ENCODE peak calls at places on chromosome 13, in seven cellular contexts. One of them, this sample, is unnamed.

GRCh38 chr13:112061367-112062046 is 5.4 kb upstream of the SOX1 start:
- DNase-seq in AG09309: no peak
- DNase-seq in BJ: no peak
- DNase-seq in brain microvascular endothelial cell: no peak
- DNase-seq in AG04450: no peak
- DNase-seq in AG04449: no peak
- DNase-seq in fibroblast of the aortic adventitia: no peak
- DNase-seq in this sample: no peak

GRCh38 chr13:85828094-85828684 is 29.0 kb upstream of the SLITRK6 start:
- DNase-seq in AG04449: no peak
- DNase-seq in AG04450: peak; percentile 2
- DNase-seq in BJ: no peak
- DNase-seq in AG09309: no peak
- DNase-seq in fibroblast of the aortic adventitia: peak; percentile 36
- DNase-seq in brain microvascular endothelial cell: peak; percentile 6
- DNase-seq in this sample: no peak

GRCh38 chr13:36783883-36784282 is 35.1 kb upstream of the RFXAP start:
- DNase-seq in fibroblast of the aortic adventitia: no peak
- DNase-seq in AG04450: no peak
- DNase-seq in BJ: no peak
- DNase-seq in brain microvascular endothelial cell: no peak
- DNase-seq in AG09309: no peak
- DNase-seq in AG04449: no peak
- DNase-seq in this sample: no peak

GRCh38 chr13:65339236-65339635 is 1890.9 kb downstream of the PCDH9 start:
- DNase-seq in brain microvascular endothelial cell: peak; percentile 22
- DNase-seq in AG09309: no peak
- DNase-seq in fibroblast of the aortic adventitia: no peak
- DNase-seq in AG04450: peak; percentile 11
- DNase-seq in AG04449: no peak
- DNase-seq in BJ: no peak
- DNase-seq in this sample: no peak

GRCh38 chr13:22926176-22927007 is 254.4 kb upstream of the SGCG start:
- DNase-seq in brain microvascular endothelial cell: no peak
- DNase-seq in fibroblast of the aortic adventitia: peak; percentile 22
- DNase-seq in AG04449: no peak
- DNase-seq in AG09309: no peak
- DNase-seq in BJ: peak; percentile 3
- DNase-seq in AG04450: no peak
- DNase-seq in this sample: no peak

GRCh38 chr13:41558781-41559560 is 101.6 kb downstream of the RGCC start:
- DNase-seq in AG04450: no peak
- DNase-seq in brain microvascular endothelial cell: no peak
- DNase-seq in fibroblast of the aortic adventitia: no peak
- DNase-seq in AG09309: no peak
- DNase-seq in AG04449: no peak
- DNase-seq in BJ: no peak
- DNase-seq in this sample: no peak

GRCh38 chr13:21048901-21049655 is 12.3 kb downstream of the LATS2 start:
- DNase-seq in BJ: no peak
- DNase-seq in AG04449: no peak
- DNase-seq in fibroblast of the aortic adventitia: no peak
- DNase-seq in brain microvascular endothelial cell: no peak
- DNase-seq in AG09309: no peak
- DNase-seq in AG04450: no peak
- DNase-seq in this sample: no peak

GRCh38 chr13:35954207-35954560 is 177.0 kb downstream of the DCLK1 start:
- DNase-seq in AG04450: no peak
- DNase-seq in AG09309: no peak
- DNase-seq in brain microvascular endothelial cell: no peak
- DNase-seq in BJ: no peak
- DNase-seq in AG04449: no peak
- DNase-seq in fibroblast of the aortic adventitia: peak; percentile 37
- DNase-seq in this sample: no peak

GRCh38 chr13:101399365-101399764 is 16.9 kb downstream of the NALCN start:
- DNase-seq in AG04450: no peak
- DNase-seq in BJ: no peak
- DNase-seq in fibroblast of the aortic adventitia: no peak
- DNase-seq in brain microvascular endothelial cell: peak; percentile 27
- DNase-seq in AG09309: no peak
- DNase-seq in AG04449: no peak
- DNase-seq in this sample: no peak

GRCh38 chr13:23561261-23561660 is 9.0 kb upstream of the TNFRSF19 start:
- DNase-seq in AG04450: no peak
- DNase-seq in brain microvascular endothelial cell: no peak
- DNase-seq in AG09309: no peak
- DNase-seq in AG04449: no peak
- DNase-seq in fibroblast of the aortic adventitia: no peak
- DNase-seq in BJ: no peak
- DNase-seq in this sample: no peak

GRCh38 chr13:41883147-41883546 is 77.8 kb downstream of the VWA8 start:
- DNase-seq in AG04450: no peak
- DNase-seq in BJ: no peak
- DNase-seq in AG09309: no peak
- DNase-seq in fibroblast of the aortic adventitia: no peak
- DNase-seq in AG04449: no peak
- DNase-seq in brain microvascular endothelial cell: no peak
- DNase-seq in this sample: no peak

GRCh38 chr13:26457212-26457611 is 100.3 kb upstream of the WASF3 start:
- DNase-seq in brain microvascular endothelial cell: no peak
- DNase-seq in AG09309: no peak
- DNase-seq in AG04449: no peak
- DNase-seq in AG04450: no peak
- DNase-seq in BJ: no peak
- DNase-seq in fibroblast of the aortic adventitia: no peak
- DNase-seq in this sample: no peak

GRCh38 chr13:52926971-52927370 is 78.5 kb upstream of the PCDH8 start:
- DNase-seq in brain microvascular endothelial cell: no peak
- DNase-seq in AG04450: no peak
- DNase-seq in AG09309: no peak
- DNase-seq in AG04449: no peak
- DNase-seq in BJ: no peak
- DNase-seq in fibroblast of the aortic adventitia: no peak
- DNase-seq in this sample: no peak

GRCh38 chr13:90375851-90376250 is 971.6 kb upstream of the MIR17HG start:
- DNase-seq in fibroblast of the aortic adventitia: peak; percentile 5
- DNase-seq in brain microvascular endothelial cell: peak; percentile 24
- DNase-seq in AG04450: no peak
- DNase-seq in AG04449: no peak
- DNase-seq in AG09309: no peak
- DNase-seq in BJ: no peak
- DNase-seq in this sample: peak; percentile 3

GRCh38 chr13:47594833-47595232 is 406.2 kb downstream of the SUCLA2 start:
- DNase-seq in AG09309: no peak
- DNase-seq in brain microvascular endothelial cell: peak; percentile 16
- DNase-seq in AG04449: no peak
- DNase-seq in BJ: no peak
- DNase-seq in AG04450: no peak
- DNase-seq in fibroblast of the aortic adventitia: no peak
- DNase-seq in this sample: no peak

GRCh38 chr13:64684685-64685431 is 2545.3 kb downstream of the PCDH9 start:
- DNase-seq in AG04450: no peak
- DNase-seq in AG09309: no peak
- DNase-seq in brain microvascular endothelial cell: peak; percentile 25
- DNase-seq in BJ: no peak
- DNase-seq in AG04449: no peak
- DNase-seq in fibroblast of the aortic adventitia: peak; percentile 78
- DNase-seq in this sample: no peak

GRCh38 chr13:99389520-99390304 is 82.5 kb upstream of the GPR183 start:
- DNase-seq in AG04450: no peak
- DNase-seq in AG09309: no peak
- DNase-seq in AG04449: no peak
- DNase-seq in BJ: no peak
- DNase-seq in fibroblast of the aortic adventitia: no peak
- DNase-seq in brain microvascular endothelial cell: no peak
- DNase-seq in this sample: no peak

DNA sequence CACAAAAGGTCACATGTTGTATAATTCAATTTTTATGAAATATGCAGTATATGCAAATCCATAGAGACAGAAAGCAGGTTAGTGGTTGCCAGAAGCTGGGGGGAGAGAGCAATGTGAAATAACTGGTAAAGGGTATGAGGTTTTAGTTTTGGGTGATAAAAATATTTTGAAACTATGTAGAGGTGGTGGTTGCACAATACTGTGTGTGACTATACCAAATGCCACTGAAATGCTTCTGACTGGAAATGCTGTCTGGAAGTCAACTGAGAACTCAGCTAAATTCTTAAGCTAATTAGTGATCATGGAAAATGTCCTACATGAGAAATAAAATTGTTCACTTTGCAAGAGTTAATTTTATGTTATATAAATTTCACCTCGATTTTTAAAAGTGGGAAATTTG is 65.3 kb upstream of the RXFP2 start:
- DNase-seq in BJ: no peak
- DNase-seq in AG09309: peak; percentile 14
- DNase-seq in fibroblast of the aortic adventitia: peak; percentile 56
- DNase-seq in brain microvascular endothelial cell: no peak
- DNase-seq in AG04449: no peak
- DNase-seq in AG04450: no peak
- DNase-seq in this sample: no peak
- H3K4me3 ChIP-seq in BJ: no peak overlapping the region
- H3K4me3 ChIP-seq in AG09309: no peak overlapping the region
- H3K4me3 ChIP-seq in fibroblast of the aortic adventitia: no peak overlapping the region
- H3K4me3 ChIP-seq in brain microvascular endothelial cell: no peak overlapping the region
- H3K4me3 ChIP-seq in AG04449: no peak overlapping the region
- H3K4me3 ChIP-seq in AG04450: no peak overlapping the region
- H3K4me3 ChIP-seq in this sample: no peak overlapping the region

GRCh38 chr13:60959427-60959826 is 456.2 kb downstream of the PCDH20 start:
- DNase-seq in AG09309: no peak
- DNase-seq in brain microvascular endothelial cell: no peak
- DNase-seq in BJ: no peak
- DNase-seq in AG04449: no peak
- DNase-seq in fibroblast of the aortic adventitia: no peak
- DNase-seq in AG04450: no peak
- DNase-seq in this sample: no peak

DNA sequence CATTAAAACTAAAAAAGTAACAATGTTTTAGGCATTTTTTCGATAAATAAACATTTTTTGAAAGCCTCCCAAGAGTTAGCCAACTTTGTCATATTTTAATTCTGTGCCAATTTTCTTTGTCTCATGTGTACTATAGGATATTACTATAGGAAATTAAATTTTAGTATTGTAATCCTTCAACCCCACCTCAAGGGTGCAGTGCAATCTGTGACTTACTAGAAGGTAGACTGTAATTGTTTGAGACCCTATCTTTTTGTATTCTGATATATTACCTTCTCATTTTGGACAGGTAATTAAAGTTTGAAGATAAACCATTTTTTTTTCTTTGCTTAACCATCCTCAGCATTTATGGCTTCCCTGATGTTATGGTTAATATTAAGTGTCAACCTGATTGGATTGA is 457.8 kb downstream of the PCDH20 start:
- DNase-seq in AG04450: no peak
- DNase-seq in BJ: no peak
- DNase-seq in brain microvascular endothelial cell: no peak
- DNase-seq in fibroblast of the aortic adventitia: no peak
- DNase-seq in AG09309: no peak
- DNase-seq in AG04449: no peak
- DNase-seq in this sample: no peak
- TF ChIP-seq CTCF in AG04450: no peak
- TF ChIP-seq CTCF in BJ: no peak
- TF ChIP-seq CTCF in brain microvascular endothelial cell: no peak
- TF ChIP-seq CTCF in fibroblast of the aortic adventitia: no peak
- TF ChIP-seq CTCF in AG09309: no peak
- TF ChIP-seq CTCF in AG04449: no peak
- TF ChIP-seq CTCF in this sample: no peak

DNA sequence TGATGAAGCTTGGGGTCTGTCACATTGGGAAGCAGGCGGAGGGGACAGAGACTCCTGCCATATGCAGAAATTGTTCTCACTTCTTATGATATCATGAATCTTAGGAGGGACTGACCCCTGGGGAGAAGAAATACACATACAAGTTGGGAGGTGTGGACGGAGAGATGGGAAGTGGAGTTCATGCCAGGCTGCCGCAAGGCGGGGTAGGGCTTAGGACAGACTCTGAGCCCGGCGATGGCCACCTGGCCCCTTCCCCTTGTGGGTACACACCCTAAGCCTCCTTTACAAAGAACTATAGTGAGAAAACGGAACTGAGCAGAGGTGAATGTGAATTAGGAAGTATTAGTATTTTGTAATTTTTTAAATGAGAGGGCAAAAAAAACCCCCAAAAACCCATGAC is 177.0 kb upstream of the IRS2 start:
- DNase-seq in AG04450: no peak
- DNase-seq in brain microvascular endothelial cell: no peak
- DNase-seq in fibroblast of the aortic adventitia: no peak
- DNase-seq in AG04449: no peak
- DNase-seq in AG09309: no peak
- DNase-seq in BJ: no peak
- DNase-seq in this sample: no peak
- H3K4me3 ChIP-seq in AG04450: no peak overlapping the region
- H3K4me3 ChIP-seq in brain microvascular endothelial cell: no peak overlapping the region
- H3K4me3 ChIP-seq in fibroblast of the aortic adventitia: no peak overlapping the region
- H3K4me3 ChIP-seq in AG04449: no peak overlapping the region
- H3K4me3 ChIP-seq in AG09309: no peak overlapping the region
- H3K4me3 ChIP-seq in BJ: no peak overlapping the region
- H3K4me3 ChIP-seq in this sample: no peak overlapping the region

GRCh38 chr13:45314822-45315221 is 26.2 kb downstream of the TPT1 start:
- DNase-seq in AG09309: no peak
- DNase-seq in fibroblast of the aortic adventitia: no peak
- DNase-seq in AG04449: no peak
- DNase-seq in BJ: no peak
- DNase-seq in AG04450: no peak
- DNase-seq in brain microvascular endothelial cell: no peak
- DNase-seq in this sample: no peak

GRCh38 chr13:45316996-45317395 is 24.0 kb downstream of the TPT1 start:
- DNase-seq in AG04449: no peak
- DNase-seq in AG09309: no peak
- DNase-seq in fibroblast of the aortic adventitia: no peak
- DNase-seq in BJ: no peak
- DNase-seq in brain microvascular endothelial cell: no peak
- DNase-seq in AG04450: no peak
- DNase-seq in this sample: no peak

GRCh38 chr13:45316210-45316799 is 24.7 kb downstream of the TPT1 start:
- DNase-seq in AG04450: no peak
- DNase-seq in fibroblast of the aortic adventitia: no peak
- DNase-seq in brain microvascular endothelial cell: no peak
- DNase-seq in AG04449: no peak
- DNase-seq in BJ: no peak
- DNase-seq in AG09309: no peak
- DNase-seq in this sample: no peak

GRCh38 chr13:45310341-45311138 is 30.4 kb downstream of the TPT1 start:
- DNase-seq in AG04449: no peak
- DNase-seq in AG04450: no peak
- DNase-seq in fibroblast of the aortic adventitia: no peak
- DNase-seq in AG09309: no peak
- DNase-seq in brain microvascular endothelial cell: no peak
- DNase-seq in BJ: no peak
- DNase-seq in this sample: no peak

DNA sequence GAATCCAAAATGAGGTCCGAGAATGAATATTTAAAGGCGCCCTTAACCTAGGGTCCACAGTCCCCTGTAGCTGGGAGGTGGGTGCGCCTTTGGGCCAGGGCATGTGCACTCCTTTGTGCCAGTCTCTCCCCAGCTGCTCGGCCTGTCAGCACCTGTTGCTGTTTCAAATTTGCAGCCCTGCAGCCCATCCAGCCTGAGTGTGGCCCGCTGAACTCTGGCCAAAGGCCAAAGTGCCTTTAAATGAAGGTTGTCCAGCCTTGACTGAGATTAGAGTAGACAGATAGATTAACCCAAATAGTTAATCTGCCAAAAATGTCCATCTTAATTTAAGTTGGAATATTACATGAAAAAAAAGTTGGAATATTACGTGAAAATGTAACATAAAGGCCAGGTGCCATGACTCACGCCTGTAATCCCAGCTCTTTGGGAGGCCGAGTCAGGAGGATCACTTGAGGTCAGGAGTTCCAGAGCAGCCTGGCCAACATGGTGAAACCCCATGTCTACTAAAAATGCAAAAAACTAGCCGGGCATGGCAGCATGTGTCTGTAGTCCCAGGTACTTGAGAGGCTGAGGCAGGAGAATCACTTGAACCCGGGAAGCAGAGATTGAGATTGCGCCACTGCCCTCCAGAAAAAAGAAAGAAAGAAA is 25.3 kb downstream of the TPT1 start:
- DNase-seq in AG04450: no peak
- DNase-seq in fibroblast of the aortic adventitia: no peak
- DNase-seq in AG09309: no peak
- DNase-seq in AG04449: no peak
- DNase-seq in BJ: no peak
- DNase-seq in brain microvascular endothelial cell: no peak
- DNase-seq in this sample: no peak
- TF ChIP-seq CTCF in AG04450: no peak
- TF ChIP-seq CTCF in fibroblast of the aortic adventitia: no peak
- TF ChIP-seq CTCF in AG09309: no peak
- TF ChIP-seq CTCF in AG04449: no peak
- TF ChIP-seq CTCF in BJ: no peak
- TF ChIP-seq CTCF in brain microvascular endothelial cell: no peak
- TF ChIP-seq CTCF in this sample: no peak